ENCODE peak calls at places on chromosomes 4 and X, in five cellular contexts. Q, L, A, C and B are unnamed samples.

GRCh38 chrX:54695816-54696487 is 102.1 kb downstream of the ITIH6 start:
- DNase-seq in Q (no peak), L (peak), A (no peak), C (no peak), B (no peak)

GRCh38 chr4:23163649-23164436 is 471.1 kb downstream of the GBA3 start:
- DNase-seq in Q (peak), L (peak), A (peak), C (peak), B (no peak)

GRCh38 chr4:67393699-67394281 is 151.5 kb downstream of the CENPC start:
- DNase-seq in Q (peak), L (peak), A (peak), C (peak), B (peak)

GRCh38 chrX:47166126-47166525 is 21.1 kb downstream of the RBM10 start:
- DNase-seq in Q (no peak), L (no peak), A (no peak), C (no peak), B (peak)

GRCh38 chrX:140480765-140481164 is 24.1 kb downstream of the SOX3 start:
- DNase-seq in Q (no peak), L (no peak), A (no peak), C (peak), B (no peak)

GRCh38 chr4:137082051-137082450 is 450.2 kb downstream of the PCDH18 start:
- DNase-seq in Q (no peak), L (no peak), A (no peak), C (no peak), B (no peak)

GRCh38 chrX:24506082-24506481 is 41.0 kb downstream of the PDK3 start:
- DNase-seq in Q (peak), L (peak), A (no peak), C (no peak), B (peak)

GRCh38 chr4:114178392-114178791 is 198.9 kb upstream of the ARSJ start:
- DNase-seq in Q (no peak), L (no peak), A (no peak), C (no peak), B (no peak)

GRCh38 chr4:180828455-180829018 is 1414.7 kb upstream of the TENM3 start:
- DNase-seq in Q (peak), L (peak), A (peak), C (peak), B (peak)

GRCh38 chr4:183266386-183266785 is 53.7 kb downstream of the CLDN22 start:
- DNase-seq in Q (no peak), L (no peak), A (no peak), C (no peak), B (no peak)

GRCh38 chrX:9378980-9379696 is 85.7 kb upstream of the TBL1X start:
- DNase-seq in Q (peak), L (peak), A (no peak), C (no peak), B (peak)

GRCh38 chr4:159205462-159205861 is 102.6 kb downstream of the RAPGEF2 start:
- DNase-seq in Q (no peak), L (no peak), A (no peak), C (no peak), B (no peak)

GRCh38 chr4:159206427-159206871 is 103.6 kb downstream of the RAPGEF2 start:
- DNase-seq in Q (no peak), L (peak), A (no peak), C (peak), B (peak)

GRCh38 chr4:159212675-159213297 is 109.9 kb downstream of the RAPGEF2 start:
- DNase-seq in Q (no peak), L (no peak), A (no peak), C (no peak), B (no peak)

GRCh38 chr4:159210975-159211374 is 108.1 kb downstream of the RAPGEF2 start:
- DNase-seq in Q (no peak), L (no peak), A (no peak), C (no peak), B (no peak)

GRCh38 chr4:159209249-159209648 is 106.4 kb downstream of the RAPGEF2 start:
- DNase-seq in Q (no peak), L (no peak), A (peak), C (no peak), B (no peak)
- TF ChIP-seq CTCF in Q (no peak), L (no peak), A (peak), C (no peak), B (no peak)

GRCh38 chr4:81650871-81651270 is 179.2 kb upstream of the RASGEF1B start:
- DNase-seq in Q (peak), L (peak), A (peak), C (no peak), B (no peak)

GRCh38 chr4:81652069-81652478 is 180.4 kb upstream of the RASGEF1B start:
- DNase-seq in Q (no peak), L (no peak), A (no peak), C (no peak), B (no peak)

GRCh38 chr4:81647388-81647787 is 175.7 kb upstream of the RASGEF1B start:
- DNase-seq in Q (no peak), L (no peak), A (peak), C (no peak), B (no peak)

GRCh38 chr4:81651500-81651899 is 179.8 kb upstream of the RASGEF1B start:
- DNase-seq in Q (peak), L (peak), A (no peak), C (no peak), B (peak)

GRCh38 chr4:81648576-81649272 is 177.0 kb upstream of the RASGEF1B start:
- DNase-seq in Q (no peak), L (no peak), A (no peak), C (peak), B (peak)
- H3K4me3 ChIP-seq in Q (no peak), L (no peak), A (no peak), C (no peak), B (no peak)

GRCh38 chr4:83281326-83281725 is 3.3 kb downstream of the COQ2 start:
- DNase-seq in Q (no peak), L (no peak), A (peak), C (no peak), B (no peak)

GRCh38 chr4:83285022-83285387 is 407 bp upstream of the COQ2 start:
- DNase-seq in Q (peak), L (peak), A (peak), C (peak), B (peak)

GRCh38 chr4:83276299-83277040 is 8.1 kb downstream of the COQ2 start:
- DNase-seq in Q (no peak), L (no peak), A (no peak), C (no peak), B (no peak)

GRCh38 chr4:83284161-83285021 is at the start of gene COQ2:
- DNase-seq in Q (peak), L (peak), A (peak), C (peak), B (peak)

DNA sequence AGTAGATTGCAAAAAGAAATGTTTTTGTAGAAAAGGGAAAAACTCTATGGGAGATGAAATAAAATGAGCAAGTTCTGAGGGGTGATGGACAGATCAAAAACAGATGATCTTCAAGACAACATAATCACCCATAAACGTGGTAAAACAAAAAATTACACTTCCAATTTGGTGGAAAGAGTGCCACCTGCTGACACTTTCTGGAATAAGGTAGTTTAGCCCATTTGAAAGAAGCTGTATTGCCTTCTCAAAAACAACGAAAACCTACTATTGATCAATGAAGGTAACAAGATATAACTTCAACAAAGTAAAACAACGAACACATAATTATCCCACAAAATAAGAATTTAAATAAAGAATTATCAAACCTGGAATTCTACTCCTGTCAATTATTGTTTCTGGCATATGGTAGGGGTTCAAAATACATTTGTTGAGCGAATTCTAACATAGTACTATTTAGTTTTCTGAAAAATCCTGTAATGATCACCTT is 2.5 kb downstream of the COQ2 start:
- DNase-seq in Q (peak), L (peak), A (peak), C (peak), B (peak)
- TF ChIP-seq CTCF in Q (peak), L (peak), A (peak), C (peak), B (peak)

GRCh38 chr4:86592553-86593249 is 1.4 kb upstream of the PTPN13 start:
- DNase-seq in Q (peak), L (peak), A (no peak), C (peak), B (peak)
- H3K4me3 ChIP-seq in Q (peak), L (peak), A (peak), C (no peak), B (no peak)

GRCh38 chrX:68719904-68720614 is 72.6 kb downstream of the STARD8 start:
- DNase-seq in Q (no peak), L (no peak), A (peak), C (no peak), B (no peak)
- TF ChIP-seq CTCF in Q (peak), L (peak), A (peak), C (peak), B (peak)

GRCh38 chr4:77154074-77154473 is 2.9 kb upstream of the CCNG2 start:
- DNase-seq in Q (no peak), L (no peak), A (no peak), C (no peak), B (no peak)

GRCh38 chr4:77153016-77153415 is 4.0 kb upstream of the CCNG2 start:
- DNase-seq in Q (no peak), L (no peak), A (no peak), C (no peak), B (no peak)

GRCh38 chr4:77155631-77156345 is 1.2 kb upstream of the CCNG2 start:
- DNase-seq in Q (no peak), L (no peak), A (peak), C (no peak), B (no peak)

GRCh38 chr4:77156533-77156911 is 485 bp upstream of the CCNG2 start:
- DNase-seq in Q (peak), L (peak), A (peak), C (peak), B (peak)

GRCh38 chr4:77154761-77155499 is 2.1 kb upstream of the CCNG2 start:
- DNase-seq in Q (no peak), L (no peak), A (no peak), C (no peak), B (no peak)
- H3K4me3 ChIP-seq in Q (no peak), L (no peak), A (peak), C (no peak), B (no peak)